ENCODE peak calls at places on chromosome 6, in nine cellular contexts. One of them, this sample, is unnamed.

GRCh38 chr6:148053796-148054195 is 288.8 kb upstream of the SASH1 start:
- DNase-seq in esophagus muscularis mucosa: no peak
- DNase-seq in tibial nerve: no peak
- DNase-seq in ovary: no peak
- DNase-seq in A549: no peak
- DNase-seq in stomach: no peak
- DNase-seq in upper lobe of left lung: no peak
- DNase-seq in HepG2: no peak
- DNase-seq in sigmoid colon: no peak
- DNase-seq in this sample: no peak

GRCh38 chr6:141321486-141322347 is 811.0 kb upstream of the GJE1 start:
- DNase-seq in esophagus muscularis mucosa: no peak
- DNase-seq in tibial nerve: no peak
- DNase-seq in ovary: no peak
- DNase-seq in A549: no peak
- DNase-seq in stomach: no peak
- DNase-seq in upper lobe of left lung: no peak
- DNase-seq in HepG2: no peak
- DNase-seq in sigmoid colon: no peak
- DNase-seq in this sample: no peak

GRCh38 chr6:36793913-36794703 is 45.1 kb downstream of the CPNE5 start:
- DNase-seq in esophagus muscularis mucosa: no peak
- DNase-seq in tibial nerve: no peak
- DNase-seq in ovary: peak; percentile 62
- DNase-seq in A549: no peak
- DNase-seq in stomach: no peak
- DNase-seq in upper lobe of left lung: no peak
- DNase-seq in HepG2: no peak
- DNase-seq in sigmoid colon: no peak
- DNase-seq in this sample: no peak

GRCh38 chr6:133947302-133947900 is 5.6 kb upstream of the TBPL1 start:
- DNase-seq in esophagus muscularis mucosa: no peak
- DNase-seq in tibial nerve: no peak
- DNase-seq in ovary: no peak
- DNase-seq in A549: no peak
- DNase-seq in stomach: peak; percentile 69
- DNase-seq in upper lobe of left lung: peak; percentile 28
- DNase-seq in HepG2: no peak
- DNase-seq in sigmoid colon: no peak
- DNase-seq in this sample: no peak

GRCh38 chr6:13484138-13484708 is 3.2 kb downstream of the GFOD1 start:
- DNase-seq in esophagus muscularis mucosa: no peak
- DNase-seq in tibial nerve: no peak
- DNase-seq in ovary: no peak
- DNase-seq in A549: no peak
- DNase-seq in stomach: no peak
- DNase-seq in upper lobe of left lung: no peak
- DNase-seq in HepG2: peak; percentile 84
- DNase-seq in sigmoid colon: no peak
- DNase-seq in this sample: no peak

GRCh38 chr6:127302728-127303675 is 36.3 kb downstream of the RNF146 start:
- DNase-seq in esophagus muscularis mucosa: no peak
- DNase-seq in tibial nerve: peak; percentile 23
- DNase-seq in ovary: peak; percentile 50
- DNase-seq in A549: peak; percentile 20
- DNase-seq in stomach: peak; percentile 44
- DNase-seq in upper lobe of left lung: no peak
- DNase-seq in HepG2: peak; percentile 25
- DNase-seq in sigmoid colon: no peak
- DNase-seq in this sample: no peak

GRCh38 chr6:222468-222867 is 69.8 kb upstream of the DUSP22 start:
- DNase-seq in esophagus muscularis mucosa: no peak
- DNase-seq in tibial nerve: no peak
- DNase-seq in ovary: no peak
- DNase-seq in A549: no peak
- DNase-seq in stomach: no peak
- DNase-seq in upper lobe of left lung: no peak
- DNase-seq in HepG2: no peak
- DNase-seq in sigmoid colon: no peak
- DNase-seq in this sample: no peak

GRCh38 chr6:39312912-39313525 is 1.2 kb downstream of the KCNK17 start:
- DNase-seq in esophagus muscularis mucosa: no peak
- DNase-seq in tibial nerve: no peak
- DNase-seq in ovary: no peak
- DNase-seq in A549: no peak
- DNase-seq in stomach: no peak
- DNase-seq in upper lobe of left lung: no peak
- DNase-seq in HepG2: no peak
- DNase-seq in sigmoid colon: no peak
- DNase-seq in this sample: no peak

GRCh38 chr6:101762851-101763250 is 369.3 kb downstream of the GRIK2 start:
- DNase-seq in esophagus muscularis mucosa: no peak
- DNase-seq in tibial nerve: no peak
- DNase-seq in ovary: no peak
- DNase-seq in A549: no peak
- DNase-seq in stomach: no peak
- DNase-seq in upper lobe of left lung: no peak
- DNase-seq in HepG2: no peak
- DNase-seq in sigmoid colon: no peak
- DNase-seq in this sample: no peak

GRCh38 chr6:7991992-7992815 is 72.0 kb downstream of the BLOC1S5 start:
- DNase-seq in esophagus muscularis mucosa: no peak
- DNase-seq in tibial nerve: no peak
- DNase-seq in ovary: peak; percentile 28
- DNase-seq in A549: peak; percentile 54
- DNase-seq in stomach: no peak
- DNase-seq in upper lobe of left lung: no peak
- DNase-seq in HepG2: peak; percentile 69
- DNase-seq in sigmoid colon: peak; percentile 68
- DNase-seq in this sample: no peak

GRCh38 chr6:116476021-116476678 is 15.0 kb downstream of the CALHM6 start:
- DNase-seq in esophagus muscularis mucosa: no peak
- DNase-seq in tibial nerve: no peak
- DNase-seq in ovary: no peak
- DNase-seq in A549: no peak
- DNase-seq in stomach: no peak
- DNase-seq in upper lobe of left lung: peak; percentile 29
- DNase-seq in HepG2: peak; percentile 27
- DNase-seq in sigmoid colon: no peak
- DNase-seq in this sample: no peak

GRCh38 chr6:35089216-35089934 is 51.8 kb downstream of the TCP11 start:
- DNase-seq in esophagus muscularis mucosa: no peak
- DNase-seq in tibial nerve: no peak
- DNase-seq in ovary: no peak
- DNase-seq in A549: no peak
- DNase-seq in stomach: peak; percentile 22
- DNase-seq in upper lobe of left lung: no peak
- DNase-seq in HepG2: no peak
- DNase-seq in sigmoid colon: no peak
- DNase-seq in this sample: no peak

GRCh38 chr6:35088281-35089215 is 52.6 kb downstream of the TCP11 start:
- DNase-seq in esophagus muscularis mucosa: no peak
- DNase-seq in tibial nerve: no peak
- DNase-seq in ovary: no peak
- DNase-seq in A549: no peak
- DNase-seq in stomach: no peak
- DNase-seq in upper lobe of left lung: no peak
- DNase-seq in HepG2: no peak
- DNase-seq in sigmoid colon: peak; percentile 61
- DNase-seq in this sample: peak; percentile 77

GRCh38 chr6:35086282-35086632 is 54.9 kb downstream of the TCP11 start:
- DNase-seq in esophagus muscularis mucosa: no peak
- DNase-seq in tibial nerve: no peak
- DNase-seq in ovary: no peak
- DNase-seq in A549: no peak
- DNase-seq in stomach: no peak
- DNase-seq in upper lobe of left lung: no peak
- DNase-seq in HepG2: no peak
- DNase-seq in sigmoid colon: no peak
- DNase-seq in this sample: no peak

GRCh38 chr6:35086636-35087360 is 54.3 kb downstream of the TCP11 start:
- DNase-seq in esophagus muscularis mucosa: no peak
- DNase-seq in tibial nerve: no peak
- DNase-seq in ovary: no peak
- DNase-seq in A549: no peak
- DNase-seq in stomach: no peak
- DNase-seq in upper lobe of left lung: no peak
- DNase-seq in HepG2: no peak
- DNase-seq in sigmoid colon: peak; percentile 57
- DNase-seq in this sample: no peak

GRCh38 chr6:35087361-35088280 is 53.5 kb downstream of the TCP11 start:
- DNase-seq in esophagus muscularis mucosa: no peak
- DNase-seq in tibial nerve: no peak
- DNase-seq in ovary: no peak
- DNase-seq in A549: no peak
- DNase-seq in stomach: no peak
- DNase-seq in upper lobe of left lung: no peak
- DNase-seq in HepG2: no peak
- DNase-seq in sigmoid colon: peak; percentile 67
- DNase-seq in this sample: no peak
- TF ChIP-seq EP300 in esophagus muscularis mucosa: no peak
- TF ChIP-seq EP300 in tibial nerve: no peak
- TF ChIP-seq EP300 in ovary: no peak
- TF ChIP-seq EP300 in A549: no peak
- TF ChIP-seq EP300 in stomach: no peak
- TF ChIP-seq EP300 in upper lobe of left lung: no peak
- TF ChIP-seq EP300 in HepG2: no peak
- TF ChIP-seq EP300 in sigmoid colon: no peak
- TF ChIP-seq EP300 in this sample: no peak

DNA sequence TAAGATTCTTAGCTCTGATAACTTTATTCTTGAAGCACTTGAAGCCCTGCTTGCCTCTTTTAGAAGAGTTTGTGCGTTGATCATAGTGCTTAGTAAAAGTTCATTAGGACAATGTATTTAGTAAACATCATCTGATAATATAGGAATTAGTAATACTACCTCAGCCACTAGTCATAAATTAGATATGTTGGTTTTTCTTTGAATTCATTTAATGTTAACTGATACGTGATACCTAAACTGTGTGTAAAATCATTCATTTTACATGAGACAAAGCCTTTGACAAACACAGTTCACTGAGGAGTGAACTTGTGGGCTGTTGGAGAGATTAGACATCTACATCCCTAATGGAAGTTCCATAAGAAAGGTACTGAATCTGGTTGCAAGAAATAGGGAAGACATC is 91.6 kb downstream of the RNF217 start:
- DNase-seq in esophagus muscularis mucosa: no peak
- DNase-seq in tibial nerve: no peak
- DNase-seq in ovary: no peak
- DNase-seq in A549: no peak
- DNase-seq in stomach: no peak
- DNase-seq in upper lobe of left lung: no peak
- DNase-seq in HepG2: no peak
- DNase-seq in sigmoid colon: no peak
- DNase-seq in this sample: no peak
- H3K4me3 ChIP-seq in esophagus muscularis mucosa: no peak overlapping the region
- H3K4me3 ChIP-seq in tibial nerve: no peak overlapping the region
- H3K4me3 ChIP-seq in ovary: no peak overlapping the region
- H3K4me3 ChIP-seq in A549: no peak overlapping the region
- H3K4me3 ChIP-seq in stomach: no peak overlapping the region
- H3K4me3 ChIP-seq in upper lobe of left lung: no peak overlapping the region
- H3K4me3 ChIP-seq in HepG2: no peak overlapping the region
- H3K4me3 ChIP-seq in sigmoid colon: no peak overlapping the region
- H3K4me3 ChIP-seq in this sample: no peak overlapping the region

GRCh38 chr6:111417181-111417585 is 65.8 kb downstream of the REV3L start:
- DNase-seq in esophagus muscularis mucosa: no peak
- DNase-seq in tibial nerve: no peak
- DNase-seq in ovary: no peak
- DNase-seq in A549: no peak
- DNase-seq in stomach: no peak
- DNase-seq in upper lobe of left lung: peak; percentile 22
- DNase-seq in HepG2: no peak
- DNase-seq in sigmoid colon: peak; percentile 79
- DNase-seq in this sample: no peak
- TF ChIP-seq EP300 in esophagus muscularis mucosa: no peak
- TF ChIP-seq EP300 in tibial nerve: no peak
- TF ChIP-seq EP300 in ovary: no peak
- TF ChIP-seq EP300 in A549: no peak
- TF ChIP-seq EP300 in stomach: no peak
- TF ChIP-seq EP300 in upper lobe of left lung: no peak
- TF ChIP-seq EP300 in HepG2: no peak
- TF ChIP-seq EP300 in sigmoid colon: peak; percentile 75
- TF ChIP-seq EP300 in this sample: no peak

GRCh38 chr6:3750324-3751018 is 1.0 kb downstream of the PXDC1 start:
- DNase-seq in esophagus muscularis mucosa: peak; percentile 96
- DNase-seq in tibial nerve: peak; percentile 89
- DNase-seq in ovary: peak; percentile 91
- DNase-seq in A549: no peak
- DNase-seq in stomach: peak; percentile 87
- DNase-seq in upper lobe of left lung: peak; percentile 91
- DNase-seq in HepG2: peak; percentile 62
- DNase-seq in sigmoid colon: peak; percentile 95
- DNase-seq in this sample: peak; percentile 95

GRCh38 chr6:3749991-3750323 is 1.6 kb downstream of the PXDC1 start:
- DNase-seq in esophagus muscularis mucosa: no peak
- DNase-seq in tibial nerve: peak; percentile 45
- DNase-seq in ovary: peak; percentile 87
- DNase-seq in A549: no peak
- DNase-seq in stomach: peak; percentile 71
- DNase-seq in upper lobe of left lung: no peak
- DNase-seq in HepG2: peak; percentile 30
- DNase-seq in sigmoid colon: peak; percentile 91
- DNase-seq in this sample: peak; percentile 90

GRCh38 chr6:3748726-3749389 is 2.7 kb downstream of the PXDC1 start:
- DNase-seq in esophagus muscularis mucosa: no peak
- DNase-seq in tibial nerve: no peak
- DNase-seq in ovary: no peak
- DNase-seq in A549: no peak
- DNase-seq in stomach: no peak
- DNase-seq in upper lobe of left lung: no peak
- DNase-seq in HepG2: no peak
- DNase-seq in sigmoid colon: no peak
- DNase-seq in this sample: peak; percentile 67

GRCh38 chr6:3748208-3748701 is 3.3 kb downstream of the PXDC1 start:
- DNase-seq in esophagus muscularis mucosa: no peak
- DNase-seq in tibial nerve: peak; percentile 50
- DNase-seq in ovary: peak; percentile 50
- DNase-seq in A549: peak; percentile 86
- DNase-seq in stomach: peak; percentile 72
- DNase-seq in upper lobe of left lung: peak; percentile 67
- DNase-seq in HepG2: peak; percentile 85
- DNase-seq in sigmoid colon: no peak
- DNase-seq in this sample: peak; percentile 90

DNA sequence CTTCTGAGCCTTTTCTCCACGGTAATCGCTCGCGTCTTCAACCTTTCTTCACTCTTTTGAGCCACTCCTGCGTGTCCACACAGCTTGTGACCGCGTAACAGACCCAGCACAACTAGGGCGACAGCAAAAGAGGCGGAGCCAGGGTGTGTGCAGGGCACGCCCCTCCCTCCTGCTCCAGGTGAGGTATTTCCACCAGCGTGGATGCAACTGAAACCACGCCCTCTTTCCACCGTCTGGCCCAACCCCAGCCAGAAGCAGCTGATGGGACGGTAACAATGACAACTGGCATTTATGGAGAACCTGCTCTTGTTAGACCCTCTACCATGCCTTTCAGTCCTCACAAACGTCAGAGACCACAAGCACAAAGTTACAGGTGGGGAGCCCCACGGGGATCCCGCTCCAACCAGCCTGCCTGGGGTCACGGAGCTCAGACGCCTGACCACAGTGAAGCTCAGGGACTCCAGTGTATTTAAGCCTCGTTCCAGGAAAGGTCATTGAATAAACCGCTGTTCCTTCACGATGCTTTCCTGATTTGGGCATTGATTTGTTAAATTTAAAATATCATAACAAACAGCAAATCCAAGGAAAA is 2.0 kb downstream of the PXDC1 start:
- DNase-seq in esophagus muscularis mucosa: no peak
- DNase-seq in tibial nerve: no peak
- DNase-seq in ovary: no peak
- DNase-seq in A549: no peak
- DNase-seq in stomach: peak; percentile 90
- DNase-seq in upper lobe of left lung: peak; percentile 67
- DNase-seq in HepG2: no peak
- DNase-seq in sigmoid colon: no peak
- DNase-seq in this sample: peak; percentile 84
- H3K4me3 ChIP-seq in esophagus muscularis mucosa: peak overlapping the region; percentile 59
- H3K4me3 ChIP-seq in tibial nerve: peak overlapping the region; percentile 92
- H3K4me3 ChIP-seq in ovary: peak overlapping the region; percentile 87
- H3K4me3 ChIP-seq in A549: peak overlapping the region; percentile 75
- H3K4me3 ChIP-seq in stomach: peak overlapping the region; percentile 81
- H3K4me3 ChIP-seq in upper lobe of left lung: peak overlapping the region; percentile 79
- H3K4me3 ChIP-seq in HepG2: peak overlapping the region; percentile 71
- H3K4me3 ChIP-seq in sigmoid colon: peak overlapping the region; percentile 62
- H3K4me3 ChIP-seq in this sample: peak overlapping the region; percentile 97

This sample was measured in suprapubic skin.